ENCODE peak calls at places on chromosomes 5 and 9, in four cellular contexts. W is CD8-positive, alpha-beta T cell; D is H1; K is HL-60. I is an unnamed sample.

GRCh38 chr5:73693573-73694061 is 67.6 kb downstream of the ARHGEF28 start:
- DNase-seq in W (no peak), K (no peak), D (peak), I (no peak)

GRCh38 chr9:96646081-96646991 is 8.8 kb downstream of the PRXL2C start:
- DNase-seq in D (no peak), K (peak), W (no peak), I (no peak)

GRCh38 chr9:1125741-1126140 is 75.6 kb downstream of the DMRT2 start:
- DNase-seq in D (no peak), K (no peak), W (no peak), I (peak)

GRCh38 chr9:127281887-127282286 is 17.3 kb downstream of the GARNL3 start:
- DNase-seq in W (no peak), K (no peak), D (no peak), I (no peak)

GRCh38 chr9:33751536-33752129 is 43.7 kb upstream of the PRSS3 start:
- DNase-seq in D (no peak), W (no peak), K (no peak), I (no peak)

GRCh38 chr5:137254695-137255094 is 244.4 kb downstream of the SPOCK1 start:
- DNase-seq in D (no peak), W (no peak), K (no peak), I (peak)

GRCh38 chr9:93118863-93119702 is 15.0 kb downstream of the NINJ1 start:
- DNase-seq in K (no peak), W (no peak), D (no peak), I (no peak)

GRCh38 chr5:10498350-10498749 is 56.7 kb downstream of the ROPN1L start:
- DNase-seq in D (no peak), W (no peak), K (no peak), I (no peak)

GRCh38 chr5:74326571-74327338 is 313.8 kb downstream of the ENC1 start:
- DNase-seq in D (no peak), K (peak), W (peak), I (peak)

GRCh38 chr9:24242599-24242998 is 303.1 kb downstream of the IZUMO3 start:
- DNase-seq in W (no peak), D (no peak), K (no peak), I (no peak)

GRCh38 chr5:176748073-176748966 is 62.0 kb upstream of the UNC5A start:
- DNase-seq in W (no peak), D (no peak), K (no peak), I (no peak)

GRCh38 chr5:45623855-45624254 is 72.3 kb downstream of the HCN1 start:
- DNase-seq in W (no peak), K (no peak), D (no peak), I (no peak)

GRCh38 chr5:135008556-135008955 is 25.5 kb downstream of the PITX1 start:
- DNase-seq in W (no peak), D (no peak), K (no peak), I (no peak)

GRCh38 chr5:174900176-174900692 is 175.9 kb downstream of the MSX2 start:
- DNase-seq in W (no peak), D (no peak), K (no peak), I (no peak)

GRCh38 chr9:119959846-119960545 is 590.8 kb upstream of the BRINP1 start:
- DNase-seq in K (no peak), W (no peak), D (no peak), I (no peak)

GRCh38 chr9:2271426-2271825 is 256.3 kb downstream of the SMARCA2 start:
- DNase-seq in D (peak), W (no peak), K (peak), I (no peak)

GRCh38 chr5:34415559-34416198 is 240.4 kb upstream of the RAI14 start:
- DNase-seq in W (no peak), K (no peak), D (no peak), I (peak)

GRCh38 chr5:9627541-9627940 is 2.6 kb downstream of the TAS2R1 start:
- DNase-seq in K (no peak), W (no peak), D (no peak), I (no peak)

GRCh38 chr9:8760000-8760767 is 960.6 kb upstream of the DMAC1 start:
- DNase-seq in K (no peak), D (no peak), W (no peak), I (no peak)

GRCh38 chr5:107604990-107605389 is 65.7 kb downstream of the EFNA5 start:
- DNase-seq in K (no peak), W (no peak), D (no peak), I (no peak)

GRCh38 chr9:86557063-86557766 is 203.0 kb upstream of the TUT7 start:
- DNase-seq in D (no peak), W (no peak), K (no peak), I (peak)

GRCh38 chr9:13268469-13268868 is 11.0 kb downstream of the MPDZ start:
- DNase-seq in D (no peak), K (no peak), W (no peak), I (no peak)

GRCh38 chr9:87640385-87640795 is 85.5 kb upstream of the CTSL start:
- DNase-seq in W (no peak), K (no peak), D (no peak), I (peak)

GRCh38 chr5:97478513-97478912 is 295.5 kb upstream of the RIOK2 start:
- DNase-seq in D (no peak), K (no peak), W (no peak), I (peak)

GRCh38 chr9:1071730-1072129 is 21.6 kb downstream of the DMRT2 start:
- DNase-seq in D (no peak), W (no peak), K (no peak), I (no peak)

GRCh38 chr5:157941616-157942015 is 82.7 kb upstream of the CLINT1 start:
- DNase-seq in K (no peak), W (no peak), D (no peak), I (no peak)

GRCh38 chr5:138352071-138352721 is at the start of gene KDM3B:
- DNase-seq in K (peak), D (peak), W (peak), I (peak)

GRCh38 chr5:156981481-156981880 is 18.5 kb upstream of the TIMD4 start:
- DNase-seq in D (no peak), K (peak), W (no peak), I (no peak)

GRCh38 chr5:91486638-91487037 is 103.5 kb upstream of the ARRDC3 start:
- DNase-seq in D (no peak), K (no peak), W (no peak), I (peak)

GRCh38 chr5:34721359-34721758 is 65.2 kb downstream of the RAI14 start:
- DNase-seq in K (no peak), W (no peak), D (no peak), I (no peak)

GRCh38 chr5:131682175-131682574 is 47.1 kb upstream of the RAPGEF6 start:
- DNase-seq in D (no peak), K (no peak), W (no peak), I (no peak)

GRCh38 chr9:8738953-8739352 is 939.4 kb upstream of the DMAC1 start:
- DNase-seq in W (no peak), K (no peak), D (no peak), I (no peak)

GRCh38 chr9:75148551-75148950 is 60.2 kb downstream of the OSTF1 start:
- DNase-seq in W (no peak), K (peak), D (no peak), I (peak)

GRCh38 chr5:143543358-143544255 is 140.1 kb upstream of the NR3C1 start:
- DNase-seq in D (no peak), K (no peak), W (no peak), I (no peak)

DNA sequence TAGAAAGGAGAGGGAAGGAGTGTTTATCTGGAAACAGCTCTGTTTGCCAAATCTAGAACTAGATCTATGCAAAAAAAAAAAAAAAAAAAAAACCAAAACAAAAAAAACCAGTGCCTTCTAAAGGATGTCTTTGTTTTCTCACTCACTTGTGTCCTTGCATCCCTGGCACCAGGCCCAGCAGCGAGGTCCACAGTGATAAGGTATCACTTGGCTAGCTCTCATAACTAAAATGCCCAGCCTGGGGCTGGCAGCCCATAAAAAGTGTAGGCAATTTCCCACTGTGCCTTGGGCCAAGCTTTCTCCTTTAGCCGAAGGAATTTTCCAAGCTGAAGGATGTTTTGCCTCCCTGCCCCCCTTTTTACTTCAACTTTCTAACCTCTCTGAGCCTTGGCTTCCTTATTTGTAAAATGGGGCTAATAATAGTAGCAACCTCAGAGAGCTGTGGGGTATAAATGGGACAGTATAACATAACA is 20.8 kb downstream of the RGS3 start:
- DNase-seq in K (no peak), D (no peak), W (no peak), I (no peak)
- H3K4me3 ChIP-seq in K (no peak), D (no peak), W (no peak), I (no peak)

DNA sequence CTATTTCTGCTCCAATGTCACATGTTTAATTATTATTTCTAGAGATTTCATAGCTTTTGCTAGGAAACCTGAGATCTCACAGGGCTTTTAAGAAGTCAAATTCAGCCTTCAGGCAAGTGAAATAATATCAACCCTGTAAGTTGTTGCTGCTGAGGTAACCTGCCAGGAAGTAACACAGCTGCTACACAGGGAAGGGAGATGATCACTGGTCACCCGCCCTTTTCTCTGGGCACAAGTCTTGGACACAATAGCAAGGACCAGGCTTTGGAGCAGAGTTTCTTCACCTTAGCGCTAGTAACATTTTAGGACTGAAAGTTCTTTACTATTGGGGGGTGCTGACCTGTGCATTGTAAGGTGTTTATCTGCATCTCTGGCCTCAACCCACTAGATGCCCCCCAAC is 50.1 kb downstream of the PTTG1 start:
- DNase-seq in W (no peak), K (no peak), D (no peak), I (no peak)
- H3K4me3 ChIP-seq in W (no peak), K (no peak), D (no peak), I (no peak)

DNA sequence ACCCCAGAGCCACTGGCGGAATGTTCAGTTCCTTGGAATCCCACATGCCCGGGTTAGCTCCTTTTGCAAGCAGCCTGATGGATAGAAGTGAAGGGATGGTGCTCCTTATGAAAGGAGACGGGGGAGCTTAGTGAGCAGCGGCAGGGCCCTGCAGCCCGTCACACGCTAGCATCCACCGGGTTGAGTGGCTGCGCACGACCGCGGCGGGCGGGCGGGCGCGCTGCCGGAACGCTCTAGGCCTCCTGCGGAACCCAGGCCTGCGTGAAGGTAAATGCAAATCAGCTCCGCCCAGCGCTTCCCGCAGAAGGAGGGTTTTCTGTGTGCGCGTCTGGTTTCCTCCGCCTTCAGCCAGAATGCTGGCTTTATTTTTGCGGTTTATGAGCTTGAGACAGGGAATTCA is 19.8 kb downstream of the IL12B start:
- DNase-seq in D (peak), W (peak), K (no peak), I (no peak)
- H3K4me3 ChIP-seq in D (peak), W (peak), K (no peak), I (peak)

GRCh38 chr5:38119836-38120235 is 138.5 kb upstream of the EGFLAM start:
- DNase-seq in W (no peak), K (no peak), D (no peak), I (no peak)
- H3K4me3 ChIP-seq in W (no peak), K (no peak), D (no peak), I (no peak)

DNA sequence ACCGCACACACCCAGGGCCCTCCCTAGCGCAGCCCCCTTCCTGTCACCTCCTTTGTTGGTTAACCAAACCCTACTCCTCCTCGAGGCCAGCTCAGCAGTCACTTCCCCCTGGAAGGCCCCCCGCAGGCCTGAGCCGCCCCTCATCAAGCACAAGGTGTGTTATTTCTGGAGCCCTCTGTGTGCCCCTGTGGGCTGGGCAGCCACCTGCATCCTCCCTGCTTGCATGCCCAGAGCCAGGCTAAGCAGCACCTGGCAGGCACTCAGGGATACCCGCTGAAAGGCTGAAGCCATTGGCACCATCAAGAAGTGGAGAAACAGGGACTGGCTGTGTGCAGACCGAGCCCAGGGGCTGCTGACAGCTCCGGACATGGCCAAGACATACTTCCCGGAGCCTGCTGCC is 121.8 kb downstream of the ZNF354C start:
- DNase-seq in D (no peak), W (no peak), K (no peak), I (no peak)
- H3K4me3 ChIP-seq in D (no peak), W (no peak), K (no peak), I (no peak)

GRCh38 chr5:56100429-56101176 is 105.8 kb upstream of the IL6ST start:
- DNase-seq in W (no peak), K (no peak), D (no peak), I (no peak)
- H3K4me3 ChIP-seq in W (no peak), K (no peak), D (no peak), I (no peak)

GRCh38 chr9:77833686-77834429 is 185.7 kb upstream of the GNA14 start:
- DNase-seq in D (no peak), K (no peak), W (no peak), I (no peak)
- H3K4me3 ChIP-seq in D (no peak), K (no peak), W (no peak), I (no peak)

DNA sequence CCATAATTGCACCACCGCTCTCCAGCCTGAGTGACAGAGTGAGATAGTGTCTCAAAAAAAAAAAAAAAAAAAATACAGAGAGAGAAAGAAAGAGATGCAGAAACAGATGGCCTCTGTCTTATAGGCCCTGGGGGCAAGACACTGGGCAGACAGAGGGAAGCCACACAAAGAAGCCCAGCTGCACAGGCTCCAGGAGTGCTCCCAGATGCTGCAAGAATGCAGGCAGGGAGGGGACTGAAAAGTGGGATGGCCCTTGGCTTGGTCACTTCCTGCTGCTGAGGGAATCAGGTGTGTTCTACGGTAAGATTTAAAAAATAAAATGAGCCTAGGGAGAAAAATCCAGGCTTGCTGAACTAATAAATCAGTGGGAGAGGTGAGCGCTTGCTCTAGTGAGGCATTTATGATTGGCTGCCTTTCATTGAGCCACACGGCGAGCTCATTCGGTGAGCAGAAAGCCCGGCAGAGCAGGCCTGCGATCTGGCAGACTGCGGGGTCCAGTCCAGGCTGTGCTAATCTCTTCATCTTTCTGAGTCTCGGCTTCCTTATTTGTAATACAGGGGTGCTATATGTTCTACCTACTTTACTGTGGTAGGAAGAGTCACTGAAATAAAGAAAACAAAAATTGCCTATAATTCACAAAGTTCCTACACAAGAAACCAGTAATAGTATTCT is 80.6 kb downstream of the RAD23B start:
- DNase-seq in K (no peak), W (no peak), D (no peak), I (no peak)
- H3K4me3 ChIP-seq in K (no peak), W (no peak), D (no peak), I (no peak)

GRCh38 chr5:6877986-6878828 is 165.0 kb downstream of the TENT4A start:
- DNase-seq in K (no peak), D (no peak), W (no peak), I (no peak)
- H3K4me3 ChIP-seq in K (no peak), D (no peak), W (no peak), I (no peak)

I was measured in skeletal muscle cell.